ENCODE peak calls at places on chromosomes 16 and 17, in six cellular contexts. V is K562, Z is GM12891, F is HepG2, Q is H1, E is GM12878. K is an unnamed sample.

GRCh38 chr17:57292086-57292485 is 35.8 kb downstream of the MSI2 start:
- DNase-seq in Z (no peak), F (no peak), E (no peak), Q (no peak), V (no peak), K (no peak)

GRCh38 chr16:65740716-65741115 is 618.9 kb upstream of the CDH11 start:
- DNase-seq in E (no peak), V (no peak), Z (no peak), F (no peak), Q (no peak), K (no peak)

GRCh38 chr16:56212144-56212543 is 20.9 kb downstream of the GNAO1 start:
- DNase-seq in Z (no peak), V (no peak), E (no peak), F (no peak), Q (no peak), K (no peak)

GRCh38 chr16:84928679-84929420 is 82.5 kb downstream of the ZDHHC7 start:
- DNase-seq in E (no peak), V (peak), F (no peak), Z (no peak), Q (no peak), K (no peak)

GRCh38 chr17:39979865-39980401 is 674 bp upstream of the PSMD3 start:
- DNase-seq in Q (no peak), V (peak), E (no peak), F (peak), Z (no peak), K (no peak)

GRCh38 chr16:62963846-62964245 is 927.6 kb upstream of the CDH8 start:
- DNase-seq in Q (no peak), Z (no peak), F (no peak), E (no peak), V (no peak), K (no peak)

GRCh38 chr16:83928341-83929055 is 24.5 kb upstream of the OSGIN1 start:
- DNase-seq in F (peak), V (no peak), E (no peak), Q (no peak), Z (no peak), K (no peak)

GRCh38 chr17:9389116-9389515 is 186.5 kb downstream of the STX8 start:
- DNase-seq in E (peak), Q (no peak), V (no peak), Z (peak), F (peak), K (peak)

GRCh38 chr17:69450857-69451410 is 36.4 kb downstream of the MAP2K6 start:
- DNase-seq in F (no peak), E (no peak), Z (no peak), Q (no peak), V (no peak), K (no peak)

GRCh38 chr17:18026408-18026776 is 12.6 kb downstream of the ATPAF2 start:
- DNase-seq in V (no peak), Q (no peak), E (no peak), Z (no peak), F (no peak), K (no peak)

GRCh38 chr17:79845601-79845949 is 6.3 kb upstream of the CBX4 start:
- DNase-seq in Z (no peak), F (peak), V (peak), E (no peak), Q (no peak), K (no peak)

DNA sequence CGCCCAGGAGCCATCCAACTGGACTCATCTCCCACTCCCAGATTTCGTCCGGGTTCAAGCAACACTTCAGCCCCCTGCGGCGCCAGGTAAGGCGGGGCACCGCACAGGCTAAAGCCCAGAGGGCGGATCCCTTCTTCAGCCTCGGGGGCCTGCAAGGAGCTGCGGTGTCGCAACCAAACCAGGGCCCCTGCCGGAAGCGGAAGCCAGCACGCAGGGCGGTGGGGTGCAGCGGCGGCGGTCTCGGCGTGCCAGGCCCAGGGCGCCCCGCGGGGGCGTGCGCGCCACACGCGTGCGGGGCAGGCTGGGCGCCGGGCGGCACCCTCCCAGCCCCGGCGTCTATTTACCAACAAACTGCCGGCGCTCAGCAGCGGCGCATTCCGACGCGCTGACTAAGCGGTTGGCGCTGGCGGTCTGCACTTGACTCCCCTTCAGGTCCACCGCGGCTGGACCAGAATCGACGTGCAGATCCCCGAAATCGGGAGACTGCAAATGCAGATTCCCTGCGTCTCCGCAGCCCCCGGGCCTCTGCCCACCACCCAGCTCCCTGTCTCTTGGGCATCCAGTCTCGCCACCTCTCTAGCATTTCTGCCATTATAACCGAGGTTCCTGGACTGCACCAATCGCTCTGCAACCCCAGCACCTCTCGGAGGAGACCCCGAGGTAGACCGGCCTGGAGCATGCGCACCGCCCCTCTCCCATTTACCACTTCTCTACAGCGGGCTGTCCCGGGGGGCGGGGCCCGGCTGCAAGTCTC is 433 bp upstream of the DLX4 start:
- DNase-seq in Z (peak), Q (peak), V (peak), F (peak), E (no peak), K (peak)
- TF ChIP-seq POLR2A in Z (no peak), Q (peak), V (no peak), F (peak), E (peak), K (peak)

DNA sequence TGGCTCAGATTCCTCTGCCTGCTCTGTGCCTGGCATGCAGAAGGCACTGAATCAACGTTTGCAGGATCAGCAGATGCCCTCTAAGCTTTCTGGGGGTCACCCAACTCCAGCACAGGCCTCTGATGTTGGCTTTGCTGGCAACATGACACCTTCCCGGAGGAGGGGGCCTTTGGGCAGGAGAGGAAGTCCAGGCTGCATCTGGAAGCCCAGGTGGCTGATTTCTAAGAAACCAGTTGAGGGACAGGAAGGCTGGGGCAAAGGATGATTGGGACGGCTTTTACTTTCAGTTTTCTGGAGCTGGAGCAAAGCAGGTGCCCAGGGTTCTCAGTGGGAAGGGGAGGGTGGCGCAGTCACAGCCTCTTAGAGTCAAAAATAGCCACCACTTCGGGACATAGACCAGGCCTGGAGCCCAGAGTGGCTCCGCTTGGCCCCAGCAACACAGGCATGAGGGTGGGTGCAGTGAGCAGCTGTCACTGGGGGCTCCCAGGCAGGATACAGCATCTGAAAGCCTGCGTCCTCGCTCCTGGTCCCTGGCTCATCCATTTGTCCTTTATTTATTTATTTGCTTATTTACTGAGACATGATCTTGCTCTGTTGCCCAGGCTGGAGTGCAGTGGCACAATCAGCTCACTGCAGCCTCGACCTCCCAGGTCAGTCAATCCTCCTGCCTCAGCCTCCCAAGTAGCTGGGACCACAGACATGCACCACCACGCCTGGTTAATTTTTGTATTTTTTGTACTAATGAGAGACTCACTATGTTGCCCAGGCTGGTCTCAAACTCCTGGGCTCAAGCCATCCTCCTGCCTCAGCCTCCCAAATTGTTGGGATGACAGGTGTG is 15.1 kb downstream of the SOCS1 start:
- DNase-seq in E (no peak), Q (no peak), V (peak), Z (no peak), F (no peak), K (no peak)
- TF ChIP-seq TAF1 in E (no peak), Q (no peak), V (no peak), Z (no peak), F (no peak), K (no peak)

DNA sequence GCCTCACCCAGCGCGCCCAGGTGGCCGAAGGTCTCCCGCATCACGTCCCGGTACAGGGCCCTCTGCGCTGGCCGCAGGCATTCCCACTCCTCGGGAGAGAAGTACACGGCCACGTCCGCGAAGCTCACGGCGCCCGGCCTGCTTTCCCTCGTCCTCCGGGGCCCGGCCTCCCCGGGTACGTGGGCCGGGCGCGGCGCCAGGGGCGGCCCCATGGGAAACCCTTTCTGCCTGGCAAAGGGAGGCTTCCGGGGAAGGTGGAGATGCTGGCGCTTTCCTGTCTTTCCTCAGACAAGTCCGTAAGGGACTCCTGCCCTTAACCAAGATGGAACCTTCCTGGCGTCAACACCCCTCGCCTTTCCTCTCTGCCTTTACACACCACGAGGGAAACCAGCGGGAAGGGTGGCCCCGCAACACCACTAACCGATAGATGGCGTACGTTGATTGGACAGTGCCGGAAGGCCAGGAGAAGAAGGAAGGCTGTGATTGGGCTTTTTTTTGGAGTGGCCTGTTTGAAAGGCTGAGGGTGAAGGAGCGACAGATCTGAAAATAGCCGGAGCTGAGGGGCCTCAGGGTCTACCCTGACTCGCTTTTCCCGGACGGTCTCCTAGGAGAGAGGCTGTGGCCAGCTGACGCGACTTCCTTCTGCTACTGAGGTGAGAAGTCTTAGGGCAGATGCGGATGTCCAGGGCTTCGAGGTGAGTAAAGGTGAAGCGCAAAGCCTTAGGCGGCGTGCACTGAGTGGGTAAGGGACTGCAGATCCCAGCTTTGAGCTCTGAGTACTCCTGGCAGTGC is at the start of gene ZNF785:
- DNase-seq in Z (peak), E (peak), F (no peak), Q (peak), V (peak), K (peak)
- TF ChIP-seq POLR2A in Z (no peak), E (peak), F (no peak), Q (peak), V (peak), K (no peak)

GRCh38 chr16:70588565-70588964 is 57.8 kb upstream of the IL34 start:
- DNase-seq in E (no peak), V (no peak), Q (no peak), F (no peak), Z (no peak), K (no peak)
- TF ChIP-seq TAF1 in E (no peak), V (no peak), Q (no peak), F (no peak), Z (no peak), K (no peak)

DNA sequence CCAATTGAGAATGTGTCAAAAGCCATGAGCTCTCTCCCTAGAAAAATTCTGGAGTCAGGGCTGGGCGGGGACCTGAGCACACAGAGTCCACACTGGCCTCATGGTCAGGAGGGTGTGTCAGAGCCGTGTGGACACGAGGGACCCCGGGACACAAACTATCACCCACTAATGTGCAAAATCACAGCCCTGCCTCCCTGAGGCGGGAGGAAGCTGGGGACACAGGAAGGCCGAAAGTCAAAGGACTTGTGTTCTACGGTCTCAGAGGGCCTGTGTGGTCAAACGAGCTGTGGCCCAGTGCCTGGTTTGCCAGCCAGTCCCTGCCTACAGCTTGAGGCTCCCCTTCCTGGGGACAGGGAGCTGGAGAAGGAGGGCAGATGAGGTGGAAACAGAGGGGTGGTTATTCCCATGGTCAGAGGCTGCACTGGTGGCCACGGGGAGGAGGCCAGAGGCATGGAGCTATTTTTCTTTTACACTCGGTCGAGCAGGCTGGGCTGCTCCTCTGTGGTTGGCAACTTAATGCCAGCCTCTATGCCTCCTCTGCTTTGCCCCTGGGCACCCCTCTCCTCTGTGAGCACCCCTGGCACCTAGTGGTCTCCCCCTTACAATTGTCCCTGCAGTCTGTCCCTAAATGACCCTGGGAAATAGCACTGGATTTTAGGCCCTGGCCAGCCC is 27.2 kb downstream of the LRRC75A start:
- DNase-seq in Q (no peak), F (no peak), Z (no peak), V (no peak), E (no peak), K (no peak)
- TF ChIP-seq POLR2A in Q (no peak), F (no peak), Z (no peak), V (no peak), E (no peak), K (no peak)

DNA sequence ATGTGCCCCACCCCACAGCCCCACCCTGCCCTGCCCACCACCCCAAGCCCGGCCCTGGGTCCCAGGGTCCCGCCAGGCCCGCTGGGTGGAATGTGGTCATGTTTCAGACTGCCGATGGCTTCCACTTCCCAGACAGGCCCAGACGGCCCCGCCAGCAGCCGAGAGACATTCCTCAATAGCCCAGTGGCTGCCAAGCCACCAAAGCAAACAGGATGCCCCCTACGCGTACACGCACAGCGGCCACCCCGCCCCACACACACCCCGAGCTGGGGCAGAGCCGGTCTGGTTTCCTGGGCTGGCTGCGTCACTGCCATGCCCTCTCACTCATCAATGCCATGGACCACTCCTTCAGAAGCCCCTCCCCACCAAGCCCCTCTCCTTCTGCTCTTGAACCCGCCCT is 1.2 kb upstream of the KRT17 start:
- DNase-seq in Z (no peak), F (no peak), E (no peak), Q (no peak), V (no peak), K (no peak)
- TF ChIP-seq TAF1 in Z (no peak), F (no peak), E (no peak), Q (no peak), V (no peak), K (no peak)

DNA sequence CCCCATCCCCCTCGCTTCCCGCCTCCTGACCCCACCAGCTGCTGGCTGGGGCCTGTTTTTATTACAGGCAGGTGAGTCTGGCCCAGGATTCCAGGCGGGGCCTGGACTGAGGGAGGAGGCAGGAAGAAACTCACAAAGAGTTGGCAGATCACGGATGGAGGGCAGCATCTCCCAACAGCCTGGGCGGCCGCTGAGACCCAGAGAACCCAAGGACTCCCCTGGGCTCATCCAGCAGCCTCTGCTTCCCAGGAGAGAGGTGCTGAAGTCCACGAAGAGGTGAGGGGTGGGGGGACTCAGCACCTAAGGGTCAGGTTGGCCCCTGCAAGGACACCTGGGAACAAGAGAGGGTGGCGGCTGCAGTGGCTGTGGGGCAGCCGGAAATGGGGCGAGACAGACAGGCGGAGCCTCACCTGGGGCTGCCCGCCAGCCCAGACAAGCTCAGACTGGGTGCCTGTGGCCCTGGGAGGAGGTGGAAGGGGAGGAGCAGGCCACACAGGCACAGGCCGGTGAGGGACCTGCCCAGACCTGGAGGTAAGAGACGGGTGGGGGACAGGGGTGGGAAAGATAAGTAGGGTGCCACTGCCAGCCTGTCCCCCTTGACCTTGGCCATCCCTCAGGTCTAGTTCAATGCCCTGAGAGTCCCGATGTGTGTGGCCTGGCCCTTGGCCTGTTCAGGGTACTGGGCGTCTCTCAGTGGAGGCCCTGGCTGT is 8.7 kb upstream of the ADGRG1 start:
- DNase-seq in E (no peak), F (peak), Q (peak), Z (no peak), V (no peak), K (no peak)
- TF ChIP-seq POLR2A in E (no peak), F (no peak), Q (no peak), Z (no peak), V (no peak), K (no peak)